ENCODE peak calls at places on chromosomes 12 and 14, in nine cellular contexts. One of them, this sample, is unnamed.

GRCh38 chr12:53045646-53046045 is 4.2 kb upstream of the TNS2 start:
- DNase-seq in heart right ventricle: peak; percentile 72
- DNase-seq in CD8-positive, alpha-beta T cell: no peak
- DNase-seq in GM13977: peak; percentile 13
- DNase-seq in kidney epithelial cell: no peak
- DNase-seq in lung: no peak
- DNase-seq in pancreas: no peak
- DNase-seq in ovary: peak; percentile 44
- DNase-seq in brain microvascular endothelial cell: no peak
- DNase-seq in this sample: no peak

GRCh38 chr12:11797317-11797913 is 147.9 kb downstream of the ETV6 start:
- DNase-seq in heart right ventricle: no peak
- DNase-seq in CD8-positive, alpha-beta T cell: no peak
- DNase-seq in GM13977: no peak
- DNase-seq in kidney epithelial cell: no peak
- DNase-seq in lung: no peak
- DNase-seq in pancreas: no peak
- DNase-seq in ovary: no peak
- DNase-seq in brain microvascular endothelial cell: peak; percentile 81
- DNase-seq in this sample: peak; percentile 77

GRCh38 chr14:101033006-101033405 is 129.5 kb upstream of the RTL1 start:
- DNase-seq in heart right ventricle: no peak
- DNase-seq in CD8-positive, alpha-beta T cell: no peak
- DNase-seq in GM13977: no peak
- DNase-seq in kidney epithelial cell: no peak
- DNase-seq in lung: no peak
- DNase-seq in pancreas: peak; percentile 18
- DNase-seq in ovary: no peak
- DNase-seq in brain microvascular endothelial cell: no peak
- DNase-seq in this sample: no peak

GRCh38 chr14:32010561-32011188 is 66.4 kb upstream of the ARHGAP5 start:
- DNase-seq in heart right ventricle: no peak
- DNase-seq in CD8-positive, alpha-beta T cell: no peak
- DNase-seq in GM13977: no peak
- DNase-seq in kidney epithelial cell: peak; percentile 76
- DNase-seq in lung: no peak
- DNase-seq in pancreas: no peak
- DNase-seq in ovary: no peak
- DNase-seq in brain microvascular endothelial cell: peak; percentile 81
- DNase-seq in this sample: peak; percentile 82

GRCh38 chr14:94893411-94894160 is 123.7 kb upstream of the GSC start:
- DNase-seq in heart right ventricle: no peak
- DNase-seq in CD8-positive, alpha-beta T cell: no peak
- DNase-seq in GM13977: no peak
- DNase-seq in kidney epithelial cell: no peak
- DNase-seq in lung: no peak
- DNase-seq in pancreas: no peak
- DNase-seq in ovary: no peak
- DNase-seq in brain microvascular endothelial cell: no peak
- DNase-seq in this sample: no peak

GRCh38 chr14:77133718-77134338 is 7.8 kb downstream of the ZDHHC22 start:
- DNase-seq in heart right ventricle: peak; percentile 65
- DNase-seq in CD8-positive, alpha-beta T cell: no peak
- DNase-seq in GM13977: peak; percentile 84
- DNase-seq in kidney epithelial cell: peak; percentile 37
- DNase-seq in lung: peak; percentile 42
- DNase-seq in pancreas: peak; percentile 73
- DNase-seq in ovary: peak; percentile 50
- DNase-seq in brain microvascular endothelial cell: peak; percentile 60
- DNase-seq in this sample: peak; percentile 12

GRCh38 chr14:59126714-59127436 is 61.6 kb upstream of the DAAM1 start:
- DNase-seq in heart right ventricle: peak; percentile 32
- DNase-seq in CD8-positive, alpha-beta T cell: no peak
- DNase-seq in GM13977: peak; percentile 51
- DNase-seq in kidney epithelial cell: peak; percentile 19
- DNase-seq in lung: no peak
- DNase-seq in pancreas: no peak
- DNase-seq in ovary: no peak
- DNase-seq in brain microvascular endothelial cell: peak; percentile 51
- DNase-seq in this sample: peak; percentile 53

GRCh38 chr12:131463165-131463564 is 247.7 kb upstream of the SFSWAP start:
- DNase-seq in heart right ventricle: no peak
- DNase-seq in CD8-positive, alpha-beta T cell: no peak
- DNase-seq in GM13977: no peak
- DNase-seq in kidney epithelial cell: no peak
- DNase-seq in lung: no peak
- DNase-seq in pancreas: no peak
- DNase-seq in ovary: no peak
- DNase-seq in brain microvascular endothelial cell: no peak
- DNase-seq in this sample: no peak

GRCh38 chr12:54601841-54602240 is 13.4 kb upstream of the PPP1R1A start:
- DNase-seq in heart right ventricle: no peak
- DNase-seq in CD8-positive, alpha-beta T cell: no peak
- DNase-seq in GM13977: no peak
- DNase-seq in kidney epithelial cell: no peak
- DNase-seq in lung: no peak
- DNase-seq in pancreas: no peak
- DNase-seq in ovary: no peak
- DNase-seq in brain microvascular endothelial cell: no peak
- DNase-seq in this sample: no peak

GRCh38 chr12:62651138-62651537 is 184.5 kb downstream of the MON2 start:
- DNase-seq in heart right ventricle: no peak
- DNase-seq in CD8-positive, alpha-beta T cell: no peak
- DNase-seq in GM13977: no peak
- DNase-seq in kidney epithelial cell: no peak
- DNase-seq in lung: no peak
- DNase-seq in pancreas: no peak
- DNase-seq in ovary: no peak
- DNase-seq in brain microvascular endothelial cell: no peak
- DNase-seq in this sample: no peak

GRCh38 chr12:49881400-49882247 is 22.1 kb downstream of the FAIM2 start:
- DNase-seq in heart right ventricle: no peak
- DNase-seq in CD8-positive, alpha-beta T cell: no peak
- DNase-seq in GM13977: no peak
- DNase-seq in kidney epithelial cell: no peak
- DNase-seq in lung: no peak
- DNase-seq in pancreas: peak; percentile 40
- DNase-seq in ovary: peak; percentile 10
- DNase-seq in brain microvascular endothelial cell: no peak
- DNase-seq in this sample: no peak

GRCh38 chr14:68268719-68269118 is 449.1 kb downstream of the RAD51B start:
- DNase-seq in heart right ventricle: no peak
- DNase-seq in CD8-positive, alpha-beta T cell: no peak
- DNase-seq in GM13977: no peak
- DNase-seq in kidney epithelial cell: no peak
- DNase-seq in lung: no peak
- DNase-seq in pancreas: no peak
- DNase-seq in ovary: no peak
- DNase-seq in brain microvascular endothelial cell: no peak
- DNase-seq in this sample: no peak

GRCh38 chr14:104369208-104369607 is 210.4 kb upstream of the C14orf180 start:
- DNase-seq in heart right ventricle: no peak
- DNase-seq in CD8-positive, alpha-beta T cell: no peak
- DNase-seq in GM13977: no peak
- DNase-seq in kidney epithelial cell: no peak
- DNase-seq in lung: no peak
- DNase-seq in pancreas: no peak
- DNase-seq in ovary: no peak
- DNase-seq in brain microvascular endothelial cell: no peak
- DNase-seq in this sample: no peak

GRCh38 chr14:35416108-35416750 is 11.7 kb upstream of the NFKBIA start:
- DNase-seq in heart right ventricle: no peak
- DNase-seq in CD8-positive, alpha-beta T cell: peak; percentile 43
- DNase-seq in GM13977: no peak
- DNase-seq in kidney epithelial cell: no peak
- DNase-seq in lung: no peak
- DNase-seq in pancreas: no peak
- DNase-seq in ovary: no peak
- DNase-seq in brain microvascular endothelial cell: no peak
- DNase-seq in this sample: no peak

GRCh38 chr12:14729586-14729985 is 33.2 kb upstream of the GUCY2C start:
- DNase-seq in heart right ventricle: no peak
- DNase-seq in CD8-positive, alpha-beta T cell: no peak
- DNase-seq in GM13977: no peak
- DNase-seq in kidney epithelial cell: no peak
- DNase-seq in lung: no peak
- DNase-seq in pancreas: no peak
- DNase-seq in ovary: no peak
- DNase-seq in brain microvascular endothelial cell: no peak
- DNase-seq in this sample: no peak

DNA sequence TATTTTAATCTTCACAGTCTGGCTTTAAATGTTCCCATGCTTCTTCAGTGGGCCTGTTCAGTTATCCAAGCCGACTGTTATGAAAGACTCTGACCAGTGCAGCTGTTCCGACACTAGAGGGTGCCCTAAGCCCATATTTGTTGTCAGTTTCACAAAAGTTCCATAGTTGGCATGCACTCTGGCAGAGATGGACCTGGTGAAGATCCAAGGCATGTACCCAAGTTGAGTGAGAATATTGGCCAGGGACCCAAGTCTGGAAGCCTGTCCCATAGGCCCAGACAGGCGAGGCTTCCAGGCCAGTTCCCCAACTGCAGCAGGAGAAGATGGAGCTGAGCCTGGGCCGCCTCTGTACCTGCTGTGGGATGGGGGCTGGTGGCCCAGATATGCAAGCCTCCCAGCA is 27.4 kb upstream of the GUCY2C start:
- DNase-seq in heart right ventricle: peak; percentile 58
- DNase-seq in CD8-positive, alpha-beta T cell: peak; percentile 39
- DNase-seq in GM13977: peak; percentile 62
- DNase-seq in kidney epithelial cell: no peak
- DNase-seq in lung: peak; percentile 37
- DNase-seq in pancreas: no peak
- DNase-seq in ovary: no peak
- DNase-seq in brain microvascular endothelial cell: peak; percentile 57
- DNase-seq in this sample: peak; percentile 59
- TF ChIP-seq CTCF in heart right ventricle: peak; percentile 41
- TF ChIP-seq CTCF in CD8-positive, alpha-beta T cell: peak; percentile 77
- TF ChIP-seq CTCF in GM13977: peak; percentile 74
- TF ChIP-seq CTCF in kidney epithelial cell: peak; percentile 39
- TF ChIP-seq CTCF in lung: peak; percentile 60
- TF ChIP-seq CTCF in pancreas: peak; percentile 62
- TF ChIP-seq CTCF in ovary: no peak
- TF ChIP-seq CTCF in brain microvascular endothelial cell: peak; percentile 75
- TF ChIP-seq CTCF in this sample: peak; percentile 86

GRCh38 chr12:64142784-64143183 is 79.3 kb downstream of the KICS2 start:
- DNase-seq in heart right ventricle: no peak
- DNase-seq in CD8-positive, alpha-beta T cell: no peak
- DNase-seq in GM13977: no peak
- DNase-seq in kidney epithelial cell: no peak
- DNase-seq in lung: no peak
- DNase-seq in pancreas: no peak
- DNase-seq in ovary: no peak
- DNase-seq in brain microvascular endothelial cell: no peak
- DNase-seq in this sample: no peak
- TF ChIP-seq CTCF in heart right ventricle: no peak
- TF ChIP-seq CTCF in CD8-positive, alpha-beta T cell: no peak
- TF ChIP-seq CTCF in GM13977: no peak
- TF ChIP-seq CTCF in kidney epithelial cell: no peak
- TF ChIP-seq CTCF in lung: no peak
- TF ChIP-seq CTCF in pancreas: no peak
- TF ChIP-seq CTCF in ovary: no peak
- TF ChIP-seq CTCF in brain microvascular endothelial cell: no peak
- TF ChIP-seq CTCF in this sample: no peak

DNA sequence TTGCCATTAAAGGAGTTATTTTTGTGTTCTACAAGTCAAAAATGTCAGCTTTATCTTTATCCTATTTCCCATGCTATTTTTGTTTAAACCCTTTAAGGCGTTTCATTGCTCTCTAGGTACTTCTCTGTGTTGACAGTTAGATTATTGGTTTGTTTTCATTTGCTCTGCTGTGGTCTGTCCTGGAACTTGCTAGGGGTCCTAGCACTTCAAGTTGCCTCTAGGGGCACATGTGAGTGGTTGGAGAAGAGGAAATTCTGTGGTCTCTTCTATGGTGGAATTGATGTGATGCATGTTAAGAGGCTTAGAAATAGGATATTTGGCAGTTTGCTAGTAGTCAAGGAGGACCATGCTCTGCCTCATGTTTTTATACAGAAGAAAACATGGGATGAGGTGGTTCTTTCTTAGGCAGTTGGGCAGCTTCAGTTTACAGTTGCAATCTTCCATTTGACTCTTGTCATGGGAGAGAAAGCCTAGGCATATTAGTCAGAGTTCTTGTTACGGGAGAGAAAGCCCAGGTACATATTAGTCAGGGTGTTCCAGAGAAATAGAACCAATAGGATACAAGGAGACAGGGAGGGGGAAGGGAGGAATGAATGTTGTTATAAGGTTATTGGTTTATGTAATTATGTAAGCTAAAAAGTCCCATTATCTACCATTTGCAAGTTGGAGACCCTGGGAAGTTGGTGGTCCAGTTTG is 14.4 kb downstream of the TTLL5 start:
- DNase-seq in heart right ventricle: no peak
- DNase-seq in CD8-positive, alpha-beta T cell: no peak
- DNase-seq in GM13977: no peak
- DNase-seq in kidney epithelial cell: no peak
- DNase-seq in lung: no peak
- DNase-seq in pancreas: no peak
- DNase-seq in ovary: no peak
- DNase-seq in brain microvascular endothelial cell: no peak
- DNase-seq in this sample: no peak
- TF ChIP-seq CTCF in heart right ventricle: no peak
- TF ChIP-seq CTCF in CD8-positive, alpha-beta T cell: no peak
- TF ChIP-seq CTCF in GM13977: no peak
- TF ChIP-seq CTCF in kidney epithelial cell: peak; percentile 7
- TF ChIP-seq CTCF in lung: no peak
- TF ChIP-seq CTCF in pancreas: no peak
- TF ChIP-seq CTCF in ovary: no peak
- TF ChIP-seq CTCF in brain microvascular endothelial cell: peak; percentile 59
- TF ChIP-seq CTCF in this sample: no peak

GRCh38 chr12:116194935-116195431 is 82.5 kb downstream of the MED13L start:
- DNase-seq in heart right ventricle: no peak
- DNase-seq in CD8-positive, alpha-beta T cell: peak; percentile 29
- DNase-seq in GM13977: peak; percentile 51
- DNase-seq in kidney epithelial cell: no peak
- DNase-seq in lung: no peak
- DNase-seq in pancreas: no peak
- DNase-seq in ovary: no peak
- DNase-seq in brain microvascular endothelial cell: no peak
- DNase-seq in this sample: no peak
- TF ChIP-seq CTCF in heart right ventricle: no peak
- TF ChIP-seq CTCF in CD8-positive, alpha-beta T cell: no peak
- TF ChIP-seq CTCF in GM13977: peak; percentile 33
- TF ChIP-seq CTCF in kidney epithelial cell: no peak
- TF ChIP-seq CTCF in lung: no peak
- TF ChIP-seq CTCF in pancreas: no peak
- TF ChIP-seq CTCF in ovary: no peak
- TF ChIP-seq CTCF in brain microvascular endothelial cell: no peak
- TF ChIP-seq CTCF in this sample: no peak

DNA sequence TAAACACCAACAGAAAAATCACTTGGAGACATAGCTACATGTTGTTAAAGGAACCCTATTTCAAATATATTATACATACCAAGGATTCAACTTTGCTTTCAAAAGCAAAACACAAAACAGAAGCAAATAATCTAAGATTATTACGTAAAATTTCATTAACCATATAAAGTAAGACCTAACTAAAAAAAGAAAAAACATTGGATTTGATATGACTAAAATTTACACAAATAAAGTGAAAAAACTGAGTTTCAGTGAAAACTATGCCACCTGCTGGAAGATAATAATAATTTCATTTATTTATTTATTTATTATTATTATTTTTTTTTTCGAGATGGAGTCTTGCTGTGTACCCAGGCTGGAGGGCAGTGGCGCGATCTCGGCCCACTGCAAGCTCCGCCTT is 45.2 kb downstream of the WDHD1 start:
- DNase-seq in heart right ventricle: no peak
- DNase-seq in CD8-positive, alpha-beta T cell: no peak
- DNase-seq in GM13977: no peak
- DNase-seq in kidney epithelial cell: no peak
- DNase-seq in lung: no peak
- DNase-seq in pancreas: no peak
- DNase-seq in ovary: no peak
- DNase-seq in brain microvascular endothelial cell: no peak
- DNase-seq in this sample: no peak
- TF ChIP-seq CTCF in heart right ventricle: peak; percentile 21
- TF ChIP-seq CTCF in CD8-positive, alpha-beta T cell: peak; percentile 30
- TF ChIP-seq CTCF in GM13977: no peak
- TF ChIP-seq CTCF in kidney epithelial cell: no peak
- TF ChIP-seq CTCF in lung: no peak
- TF ChIP-seq CTCF in pancreas: no peak
- TF ChIP-seq CTCF in ovary: no peak
- TF ChIP-seq CTCF in brain microvascular endothelial cell: no peak
- TF ChIP-seq CTCF in this sample: peak; percentile 78

This sample was measured in HFFc6.